ENCODE peak calls at places on chromosome 18, in six cellular contexts. Z is PC-9, R is uterus, W is HepG2, M is cardiac fibroblast, T is tibial artery. D is an unnamed sample.

GRCh38 chr18:40529478-40529877 is 1425.6 kb upstream of the PIK3C3 start:
- DNase-seq in Z (no peak), R (no peak), W (peak), M (peak), T (no peak), D (peak)

GRCh38 chr18:68733693-68734092 is 18.8 kb upstream of the TMX3 start:
- DNase-seq in Z (no peak), R (no peak), W (no peak), M (no peak), T (no peak), D (no peak)

GRCh38 chr18:26685438-26686173 is 137.3 kb upstream of the KCTD1 start:
- DNase-seq in Z (no peak), R (no peak), W (peak), M (no peak), T (no peak), D (no peak)

GRCh38 chr18:61570070-61570469 is 236.8 kb downstream of the CDH20 start:
- DNase-seq in Z (no peak), R (no peak), W (no peak), M (no peak), T (no peak), D (no peak)

GRCh38 chr18:60549338-60549960 is 176.9 kb upstream of the MC4R start:
- DNase-seq in Z (no peak), R (no peak), W (peak), M (peak), T (no peak), D (peak)

GRCh38 chr18:21000667-21001066 is 110.9 kb downstream of the ROCK1 start:
- DNase-seq in Z (no peak), R (no peak), W (no peak), M (peak), T (no peak), D (no peak)

GRCh38 chr18:40868110-40868858 is 1086.8 kb upstream of the PIK3C3 start:
- DNase-seq in Z (peak), R (no peak), W (peak), M (peak), T (no peak), D (no peak)

GRCh38 chr18:59372975-59373374 is 13.9 kb upstream of the LMAN1 start:
- DNase-seq in Z (no peak), R (no peak), W (no peak), M (no peak), T (no peak), D (no peak)

GRCh38 chr18:63317982-63318881 is 1.3 kb downstream of the BCL2 start:
- DNase-seq in Z (no peak), R (peak), W (no peak), M (no peak), T (peak), D (no peak)

GRCh38 chr18:42048150-42048549 is 93.1 kb downstream of the PIK3C3 start:
- DNase-seq in Z (peak), R (no peak), W (peak), M (peak), T (no peak), D (peak)

GRCh38 chr18:78986018-78986481 is 6.4 kb downstream of the SALL3 start:
- DNase-seq in Z (no peak), R (no peak), W (peak), M (peak), T (no peak), D (no peak)

GRCh38 chr18:61901334-61901986 is 8.7 kb upstream of the RNF152 start:
- DNase-seq in Z (peak), R (peak), W (peak), M (peak), T (no peak), D (peak)

GRCh38 chr18:36539674-36540073 is 242.2 kb downstream of the FHOD3 start:
- DNase-seq in Z (no peak), R (no peak), W (no peak), M (no peak), T (no peak), D (no peak)

DNA sequence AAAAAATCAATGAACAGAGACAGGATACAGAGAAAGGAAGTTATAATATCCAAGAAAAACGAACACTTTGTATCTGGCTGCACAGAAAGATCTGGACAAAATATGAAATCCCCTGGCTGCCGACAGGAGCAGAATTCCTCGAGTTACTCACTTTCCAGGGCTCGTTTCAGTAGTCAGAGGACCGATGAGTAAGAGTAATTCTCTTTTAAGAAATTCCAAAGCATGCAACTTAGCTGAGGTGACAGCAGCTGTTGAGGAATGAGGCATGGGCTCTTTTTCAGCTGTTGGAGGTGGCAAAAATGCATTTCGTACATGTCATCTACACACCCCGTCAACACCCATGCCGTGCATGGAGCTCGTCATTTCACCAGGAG is 210.7 kb upstream of the SMIM21 start:
- DNase-seq in Z (no peak), R (no peak), W (no peak), M (peak), T (no peak), D (no peak)
- TF ChIP-seq CTCF in Z (no peak), R (no peak), W (no peak), M (peak), T (no peak), D (no peak)

DNA sequence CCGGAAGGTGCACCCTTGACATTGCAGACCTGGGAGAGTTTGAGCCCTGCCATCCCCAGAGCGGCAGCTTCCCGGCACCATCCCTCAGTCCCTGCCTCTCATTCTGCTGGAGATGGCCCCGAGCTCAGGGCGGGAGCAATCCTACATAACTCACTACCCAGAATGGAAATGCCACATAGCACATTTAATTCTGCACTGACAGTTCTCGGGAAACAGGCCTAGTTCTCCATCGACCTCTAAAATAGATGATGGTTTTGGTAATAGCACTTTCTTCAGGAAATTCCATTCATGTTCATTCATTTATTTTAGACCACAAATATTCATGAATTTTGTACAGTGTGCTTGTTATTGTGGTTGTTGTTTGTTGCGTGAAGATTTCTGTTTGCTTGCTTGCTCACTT is 92.9 kb upstream of the SLC14A2 start:
- DNase-seq in Z (no peak), R (no peak), W (no peak), M (peak), T (no peak), D (no peak)
- H3K4me3 ChIP-seq in Z (no peak), R (no peak), W (no peak), M (no peak), T (no peak), D (no peak)

GRCh38 chr18:23053756-23054457 is 81.4 kb upstream of the CABLES1 start:
- DNase-seq in Z (peak), R (no peak), W (peak), M (peak), T (no peak), D (no peak)
- TF ChIP-seq CTCF in Z (peak), R (no peak), W (peak), M (peak), T (no peak), D (peak)

DNA sequence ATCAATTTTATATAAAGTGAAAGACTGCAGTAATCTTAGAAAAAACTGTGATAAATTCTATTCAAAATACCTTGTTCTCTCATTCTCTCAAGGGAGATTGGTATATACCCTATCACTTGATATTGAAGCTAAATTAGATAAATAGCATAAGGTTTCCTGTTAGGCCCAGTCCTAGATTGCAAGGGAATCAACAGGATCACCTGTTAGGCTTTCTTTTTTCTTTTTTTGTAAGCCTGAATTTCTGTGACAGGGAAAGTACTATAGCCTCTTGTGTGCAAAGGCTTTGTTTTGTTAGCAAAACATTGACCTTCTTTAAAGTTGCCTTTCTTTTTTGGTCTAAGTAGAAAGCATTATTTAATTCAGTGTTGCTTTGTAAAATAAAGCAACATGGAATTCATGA is 100.0 kb downstream of the HAUS1 start:
- DNase-seq in Z (no peak), R (no peak), W (no peak), M (no peak), T (no peak), D (no peak)
- H3K4me3 ChIP-seq in Z (no peak), R (no peak), W (no peak), M (no peak), T (no peak), D (no peak)

GRCh38 chr18:52009958-52010357 is 330.0 kb upstream of the DCC start:
- DNase-seq in Z (no peak), R (no peak), W (no peak), M (no peak), T (no peak), D (no peak)

GRCh38 chr18:52002600-52002999 is 337.4 kb upstream of the DCC start:
- DNase-seq in Z (no peak), R (no peak), W (no peak), M (no peak), T (no peak), D (no peak)

GRCh38 chr18:52008330-52008729 is 331.7 kb upstream of the DCC start:
- DNase-seq in Z (no peak), R (no peak), W (no peak), M (no peak), T (no peak), D (no peak)

DNA sequence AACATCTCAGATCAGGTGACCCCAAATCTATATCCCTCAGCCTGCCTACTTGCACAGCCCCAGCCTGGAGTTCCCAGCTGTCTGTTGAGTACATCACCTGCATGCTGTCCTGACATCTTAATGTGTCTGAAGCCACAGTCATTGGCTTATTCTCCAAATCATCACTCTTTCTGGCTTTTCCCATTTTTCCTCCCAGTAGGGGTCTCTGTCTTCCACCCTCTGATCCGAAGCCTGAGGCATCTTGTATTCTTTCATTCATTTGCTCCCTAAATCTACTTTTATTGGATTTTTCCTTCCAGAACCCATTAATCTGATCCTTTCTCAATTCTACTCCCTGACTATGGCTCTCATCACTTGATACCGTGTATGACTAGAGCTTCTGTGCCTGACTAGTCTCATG is 332.9 kb upstream of the DCC start:
- DNase-seq in Z (no peak), R (no peak), W (no peak), M (no peak), T (no peak), D (no peak)
- TF ChIP-seq CTCF in Z (no peak), R (no peak), W (peak), M (no peak), T (no peak), D (peak)

GRCh38 chr18:54717673-54718435 is 110.4 kb upstream of the RAB27B start:
- DNase-seq in Z (no peak), R (no peak), W (no peak), M (peak), T (no peak), D (no peak)
- H3K4me3 ChIP-seq in Z (no peak), R (no peak), W (no peak), M (peak), T (no peak), D (peak)

GRCh38 chr18:75226956-75227316 is 16.3 kb downstream of the TSHZ1 start:
- DNase-seq in Z (no peak), R (no peak), W (no peak), M (no peak), T (no peak), D (no peak)
- TF ChIP-seq CTCF in Z (no peak), R (no peak), W (no peak), M (no peak), T (no peak), D (no peak)